ENCODE peak calls at places on chromosomes 11 and 22, in four cellular contexts. One of them, this sample, is unnamed.
A peak's percentile ranks its signal among the peaks of the same experiment; 100 is the strongest.

GRCh38 chr11:15580056-15580774 is 465.5 kb downstream of the INSC start:
- DNase-seq in PC-3: no peak
- DNase-seq in prostate gland: no peak
- DNase-seq in stomach: no peak
- DNase-seq in this sample: no peak

GRCh38 chr11:88475991-88476418 is 138.5 kb upstream of the CTSC start:
- DNase-seq in PC-3: peak; percentile 53
- DNase-seq in prostate gland: no peak
- DNase-seq in stomach: no peak
- DNase-seq in this sample: peak; percentile 28

GRCh38 chr22:24553597-24554315 is 1.2 kb downstream of the GUCD1 start:
- DNase-seq in PC-3: no peak
- DNase-seq in prostate gland: peak; percentile 36
- DNase-seq in stomach: peak; percentile 62
- DNase-seq in this sample: no peak

GRCh38 chr11:61539958-61540357 is 31.4 kb downstream of the LRRC10B start:
- DNase-seq in PC-3: no peak
- DNase-seq in prostate gland: no peak
- DNase-seq in stomach: no peak
- DNase-seq in this sample: no peak

GRCh38 chr11:980438-981365 is 55.0 kb downstream of the AP2A2 start:
- DNase-seq in PC-3: no peak
- DNase-seq in prostate gland: no peak
- DNase-seq in stomach: peak; percentile 36
- DNase-seq in this sample: no peak

GRCh38 chr11:101336155-101336554 is 206.5 kb upstream of the PGR start:
- DNase-seq in PC-3: no peak
- DNase-seq in prostate gland: no peak
- DNase-seq in stomach: no peak
- DNase-seq in this sample: no peak

GRCh38 chr11:100890779-100891178 is 203.7 kb downstream of the ARHGAP42 start:
- DNase-seq in PC-3: peak; percentile 28
- DNase-seq in prostate gland: no peak
- DNase-seq in stomach: no peak
- DNase-seq in this sample: no peak

GRCh38 chr11:6705905-6706535 is 22.9 kb upstream of the MRPL17 start:
- DNase-seq in PC-3: peak; percentile 64
- DNase-seq in prostate gland: peak; percentile 22
- DNase-seq in stomach: peak; percentile 54
- DNase-seq in this sample: no peak

GRCh38 chr22:27349456-27349855 is 452.1 kb downstream of the MN1 start:
- DNase-seq in PC-3: no peak
- DNase-seq in prostate gland: no peak
- DNase-seq in stomach: no peak
- DNase-seq in this sample: peak; percentile 38

GRCh38 chr22:24707477-24707816 is 67.1 kb downstream of the PIWIL3 start:
- DNase-seq in PC-3: no peak
- DNase-seq in prostate gland: no peak
- DNase-seq in stomach: no peak
- DNase-seq in this sample: no peak

GRCh38 chr22:49553518-49554295 is 274.0 kb downstream of the BRD1 start:
- DNase-seq in PC-3: peak; percentile 12
- DNase-seq in prostate gland: no peak
- DNase-seq in stomach: no peak
- DNase-seq in this sample: no peak

GRCh38 chr11:76691655-76692054 is 21.1 kb upstream of the LRRC32 start:
- DNase-seq in PC-3: no peak
- DNase-seq in prostate gland: no peak
- DNase-seq in stomach: no peak
- DNase-seq in this sample: no peak

GRCh38 chr11:3903207-3903896 is 47.9 kb downstream of the STIM1 start:
- DNase-seq in PC-3: peak; percentile 16
- DNase-seq in prostate gland: no peak
- DNase-seq in stomach: no peak
- DNase-seq in this sample: no peak

GRCh38 chr11:40877981-40878380 is 581.5 kb downstream of the LRRC4C start:
- DNase-seq in PC-3: no peak
- DNase-seq in prostate gland: no peak
- DNase-seq in stomach: no peak
- DNase-seq in this sample: no peak

GRCh38 chr11:123195182-123196059 is at the start of gene CLMP:
- DNase-seq in PC-3: peak; percentile 62
- DNase-seq in prostate gland: no peak
- DNase-seq in stomach: no peak
- DNase-seq in this sample: no peak

GRCh38 chr11:119166368-119167076 is 2.0 kb upstream of the NLRX1 start:
- DNase-seq in PC-3: peak; percentile 89
- DNase-seq in prostate gland: no peak
- DNase-seq in stomach: no peak
- DNase-seq in this sample: peak; percentile 80

GRCh38 chr11:121714356-121714755 is 261.6 kb upstream of the SORL1-AS1 start:
- DNase-seq in PC-3: no peak
- DNase-seq in prostate gland: no peak
- DNase-seq in stomach: no peak
- DNase-seq in this sample: peak; percentile 36

GRCh38 chr11:6606471-6607189 is 3.1 kb downstream of the ILK start:
- DNase-seq in PC-3: peak; percentile 78
- DNase-seq in prostate gland: peak; percentile 86
- DNase-seq in stomach: peak; percentile 84
- DNase-seq in this sample: peak; percentile 74

GRCh38 chr11:64694821-64695365 is 28.1 kb downstream of the NRXN2 start:
- DNase-seq in PC-3: no peak
- DNase-seq in prostate gland: no peak
- DNase-seq in stomach: no peak
- DNase-seq in this sample: no peak

GRCh38 chr11:104163100-104164027 is 583 bp downstream of the PDGFD start:
- DNase-seq in PC-3: no peak
- DNase-seq in prostate gland: no peak
- DNase-seq in stomach: peak; percentile 30
- DNase-seq in this sample: peak; percentile 2

GRCh38 chr22:48253573-48253972 is 1491.1 kb downstream of the TBC1D22A start:
- DNase-seq in PC-3: no peak
- DNase-seq in prostate gland: no peak
- DNase-seq in stomach: no peak
- DNase-seq in this sample: no peak

GRCh38 chr11:13216019-13217006 is 61.3 kb upstream of the BMAL1 start:
- DNase-seq in PC-3: peak; percentile 94
- DNase-seq in prostate gland: no peak
- DNase-seq in stomach: no peak
- DNase-seq in this sample: peak; percentile 97

GRCh38 chr22:45804986-45805325 is 133.3 kb downstream of the ATXN10 start:
- DNase-seq in PC-3: peak; percentile 92
- DNase-seq in prostate gland: no peak
- DNase-seq in stomach: no peak
- DNase-seq in this sample: peak; percentile 97

GRCh38 chr11:86802601-86803051 is 2.3 kb downstream of the PRSS23 start:
- DNase-seq in PC-3: peak; percentile 78
- DNase-seq in prostate gland: peak; percentile 28
- DNase-seq in stomach: no peak
- DNase-seq in this sample: peak; percentile 78

GRCh38 chr11:76257040-76257730 is 50.9 kb upstream of the WNT11 start:
- DNase-seq in PC-3: no peak
- DNase-seq in prostate gland: no peak
- DNase-seq in stomach: no peak
- DNase-seq in this sample: no peak

GRCh38 chr11:116261616-116262015 is 511.2 kb downstream of the BUD13 start:
- DNase-seq in PC-3: no peak
- DNase-seq in prostate gland: no peak
- DNase-seq in stomach: no peak
- DNase-seq in this sample: no peak

GRCh38 chr11:124961972-124962609 is 8.1 kb downstream of the CCDC15 start:
- DNase-seq in PC-3: peak; percentile 91
- DNase-seq in prostate gland: peak; percentile 41
- DNase-seq in stomach: no peak
- DNase-seq in this sample: peak; percentile 74

GRCh38 chr11:123509737-123510578 is 79.9 kb downstream of the GRAMD1B start:
- DNase-seq in PC-3: peak; percentile 27
- DNase-seq in prostate gland: no peak
- DNase-seq in stomach: no peak
- DNase-seq in this sample: peak; percentile 56

GRCh38 chr11:33829430-33830141 is 55.3 kb upstream of the FBXO3 start:
- DNase-seq in PC-3: peak; percentile 83
- DNase-seq in prostate gland: peak; percentile 50
- DNase-seq in stomach: peak; percentile 67
- DNase-seq in this sample: no peak

GRCh38 chr11:107477820-107478219 is 20.2 kb upstream of the CWF19L2 start:
- DNase-seq in PC-3: no peak
- DNase-seq in prostate gland: no peak
- DNase-seq in stomach: no peak
- DNase-seq in this sample: no peak

GRCh38 chr22:30397656-30398635 is 1.1 kb downstream of the SEC14L2 start:
- DNase-seq in PC-3: peak; percentile 3
- DNase-seq in prostate gland: no peak
- DNase-seq in stomach: no peak
- DNase-seq in this sample: no peak

GRCh38 chr22:30400159-30400558 is 3.3 kb downstream of the SEC14L2 start:
- DNase-seq in PC-3: no peak
- DNase-seq in prostate gland: peak; percentile 36
- DNase-seq in stomach: no peak
- DNase-seq in this sample: peak; percentile 58

GRCh38 chr22:30398685-30399680 is 2.2 kb downstream of the SEC14L2 start:
- DNase-seq in PC-3: no peak
- DNase-seq in prostate gland: peak; percentile 27
- DNase-seq in stomach: no peak
- DNase-seq in this sample: no peak

GRCh38 chr22:30399718-30400117 is 2.9 kb downstream of the SEC14L2 start:
- DNase-seq in PC-3: no peak
- DNase-seq in prostate gland: no peak
- DNase-seq in stomach: no peak
- DNase-seq in this sample: no peak

DNA sequence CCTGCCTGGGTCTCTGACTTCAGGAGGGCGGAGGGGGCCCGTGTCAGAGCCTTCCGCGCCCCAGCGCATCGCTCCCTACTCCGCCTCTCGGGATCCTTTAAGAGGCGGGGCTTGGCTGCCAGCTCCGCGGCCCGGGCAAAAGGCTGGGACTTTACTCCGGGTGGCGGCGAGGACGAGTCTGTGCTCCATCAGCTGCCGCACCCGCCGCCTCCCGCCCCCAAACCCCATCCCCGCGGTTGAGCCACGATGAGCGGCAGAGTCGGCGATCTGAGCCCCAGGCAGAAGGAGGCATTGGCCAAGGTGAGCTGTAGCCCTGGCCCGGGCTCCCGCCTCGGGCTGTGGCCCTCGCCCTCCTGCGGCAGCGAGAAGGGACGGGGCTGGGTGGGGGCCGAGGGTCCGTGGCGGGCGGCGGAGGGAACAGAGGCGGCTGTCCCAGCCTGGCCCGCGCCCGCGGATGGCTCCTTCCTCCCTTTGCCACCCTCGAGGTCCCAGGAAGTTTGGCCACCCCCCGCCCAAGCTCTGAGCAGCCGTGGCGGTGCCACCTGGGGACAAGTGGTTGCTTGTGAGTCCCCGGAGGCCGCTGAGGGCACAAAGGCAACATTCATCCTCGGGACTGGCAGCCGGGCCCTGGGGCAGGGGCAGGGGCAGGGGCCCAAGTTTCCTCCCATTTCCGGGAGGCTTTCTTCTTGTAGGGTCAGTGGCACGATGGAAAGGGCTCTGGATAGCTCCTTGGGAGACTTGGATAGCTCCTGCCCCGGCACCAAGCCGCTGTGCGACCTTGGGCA is at the start of gene SEC14L2:
- DNase-seq in PC-3: peak; percentile 58
- DNase-seq in prostate gland: peak; percentile 79
- DNase-seq in stomach: peak; percentile 79
- DNase-seq in this sample: peak; percentile 36
- H3K27ac ChIP-seq in PC-3: no peak within 1 kb of the TSS
- H3K27ac ChIP-seq in prostate gland: peak within 1 kb of the TSS; percentile 95
- H3K27ac ChIP-seq in stomach: peak within 1 kb of the TSS; percentile 50
- H3K27ac ChIP-seq in this sample: peak within 1 kb of the TSS; percentile 37

GRCh38 chr22:42357221-42357620 is 75.0 kb downstream of the NFAM1 start:
- DNase-seq in PC-3: peak; percentile 35
- DNase-seq in prostate gland: no peak
- DNase-seq in stomach: no peak
- DNase-seq in this sample: peak; percentile 58
- H3K27ac ChIP-seq in PC-3: no peak overlapping the region
- H3K27ac ChIP-seq in prostate gland: peak overlapping the region; percentile 61
- H3K27ac ChIP-seq in stomach: no peak overlapping the region
- H3K27ac ChIP-seq in this sample: no peak overlapping the region

GRCh38 chr11:91396243-91397133 is 828.1 kb upstream of the FAT3 start:
- DNase-seq in PC-3: peak; percentile 93
- DNase-seq in prostate gland: no peak
- DNase-seq in stomach: no peak
- DNase-seq in this sample: no peak

GRCh38 chr11:91394718-91395414 is 829.8 kb upstream of the FAT3 start:
- DNase-seq in PC-3: peak; percentile 81
- DNase-seq in prostate gland: no peak
- DNase-seq in stomach: no peak
- DNase-seq in this sample: no peak

GRCh38 chr11:91394073-91394717 is 830.4 kb upstream of the FAT3 start:
- DNase-seq in PC-3: no peak
- DNase-seq in prostate gland: no peak
- DNase-seq in stomach: no peak
- DNase-seq in this sample: no peak

DNA sequence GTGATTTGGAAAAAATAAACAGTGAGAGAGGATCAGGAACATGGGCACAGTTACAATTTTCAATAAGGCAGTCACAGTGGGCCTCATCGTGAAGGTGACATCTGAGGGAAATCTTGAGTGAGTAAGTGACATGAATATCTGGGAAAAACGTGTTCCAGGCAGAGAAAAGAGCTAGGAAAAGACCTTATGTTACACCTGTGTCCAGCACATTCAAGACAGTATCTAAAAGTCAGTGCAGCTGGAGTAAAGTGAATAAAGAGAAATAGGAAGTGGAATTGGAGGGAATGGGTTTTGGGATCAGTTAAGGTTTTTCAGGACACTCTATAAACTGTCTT is 827.5 kb upstream of the FAT3 start:
- DNase-seq in PC-3: no peak
- DNase-seq in prostate gland: no peak
- DNase-seq in stomach: no peak
- DNase-seq in this sample: no peak
- H3K27ac ChIP-seq in PC-3: peak overlapping the region; percentile 86
- H3K27ac ChIP-seq in prostate gland: no peak overlapping the region
- H3K27ac ChIP-seq in stomach: peak overlapping the region; percentile 75
- H3K27ac ChIP-seq in this sample: no peak overlapping the region

DNA sequence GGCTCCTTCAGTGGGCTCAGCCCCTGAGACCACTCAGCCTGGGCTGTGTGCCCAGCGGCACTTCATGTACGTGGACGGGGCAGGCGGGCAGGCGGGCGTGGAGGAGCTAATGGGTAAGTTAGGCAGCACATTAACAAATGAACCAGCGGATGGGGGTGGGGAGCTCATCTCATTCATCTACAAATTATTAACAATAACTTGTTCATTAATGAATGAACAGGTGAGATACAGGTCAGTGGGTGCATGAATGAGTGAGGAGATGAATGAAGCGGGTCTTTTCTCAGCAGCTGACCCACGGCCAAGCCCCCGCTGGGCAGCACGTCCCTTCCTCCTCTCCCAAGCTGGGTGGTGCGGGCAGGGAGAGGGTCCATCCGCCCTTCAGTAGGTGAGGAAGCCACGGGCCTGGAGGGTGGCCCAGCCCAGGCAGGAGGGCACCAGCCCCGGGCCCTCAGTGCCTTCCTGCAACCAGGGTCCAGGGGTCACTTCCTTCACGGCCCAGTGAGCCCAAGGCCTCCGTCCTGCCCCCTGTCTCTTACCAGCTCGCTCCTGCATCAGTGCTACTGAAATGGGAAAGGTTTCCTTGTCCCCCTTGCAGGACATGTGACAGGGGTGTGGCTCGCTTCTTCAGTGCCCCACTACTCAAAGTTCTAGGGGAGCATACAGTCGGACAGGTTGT is 60.5 kb upstream of the KCNQ1OT1 start:
- DNase-seq in PC-3: no peak
- DNase-seq in prostate gland: no peak
- DNase-seq in stomach: peak; percentile 23
- DNase-seq in this sample: no peak
- H3K27ac ChIP-seq in PC-3: no peak overlapping the region
- H3K27ac ChIP-seq in prostate gland: no peak overlapping the region
- H3K27ac ChIP-seq in stomach: no peak overlapping the region
- H3K27ac ChIP-seq in this sample: no peak overlapping the region